ENCODE peak calls at places on chromosome 19, in nine cellular contexts. Y, U, N, T, V, M, F, E and D are unnamed samples.

GRCh38 chr19:27794444-27795042 is 1418.4 kb downstream of the UQCRFS1 start:
- DNase-seq in M (peak), U (peak), T (no peak), Y (peak), N (peak), V (peak), F (peak), E (peak), D (peak)

GRCh38 chr19:56671613-56671994 is at the start of gene ZNF835:
- DNase-seq in E (peak), U (peak), N (peak), M (peak), Y (no peak), V (peak), F (peak), T (no peak), D (peak)

GRCh38 chr19:48510421-48511268 is 990 bp downstream of the LMTK3 start:
- DNase-seq in E (peak), Y (peak), T (peak), M (peak), V (peak), N (peak), U (peak), F (no peak), D (peak)

GRCh38 chr19:33205110-33205509 is 11.0 kb downstream of the LRP3 start:
- DNase-seq in V (no peak), F (no peak), N (no peak), Y (no peak), T (no peak), M (no peak), E (no peak), U (no peak), D (no peak)

GRCh38 chr19:47719047-47719885 is 6.0 kb downstream of the EHD2 start:
- DNase-seq in N (peak), U (no peak), V (peak), M (no peak), F (peak), T (peak), Y (no peak), E (peak), D (peak)

GRCh38 chr19:46076031-46076880 is 35.5 kb upstream of the IGFL4 start:
- DNase-seq in T (no peak), U (no peak), N (no peak), M (no peak), Y (no peak), F (no peak), V (no peak), E (no peak), D (no peak)

GRCh38 chr19:29988351-29988750 is 46.3 kb downstream of the URI1 start:
- DNase-seq in V (no peak), T (no peak), E (no peak), U (no peak), M (no peak), Y (no peak), F (no peak), N (no peak), D (no peak)

GRCh38 chr19:52296773-52297600 is at the start of gene ZNF480:
- DNase-seq in V (peak), Y (peak), F (peak), N (peak), U (peak), M (peak), T (peak), E (peak), D (peak)

GRCh38 chr19:13619203-13619632 is 112.9 kb upstream of the CACNA1A start:
- DNase-seq in E (peak), T (no peak), F (peak), U (no peak), N (peak), M (no peak), Y (no peak), V (peak), D (peak)

GRCh38 chr19:57559008-57559403 is 657 bp downstream of the ZNF550 start:
- DNase-seq in M (peak), F (peak), Y (peak), U (no peak), E (peak), T (peak), V (peak), N (peak), D (peak)

GRCh38 chr19:19552811-19553210 is 14.7 kb downstream of the CILP2 start:
- DNase-seq in N (peak), E (peak), Y (peak), V (no peak), M (peak), U (peak), F (no peak), T (peak), D (peak)

GRCh38 chr19:3692141-3693029 is 7.9 kb downstream of the PIP5K1C start:
- DNase-seq in N (no peak), Y (peak), F (no peak), U (peak), T (no peak), V (no peak), E (no peak), M (no peak), D (no peak)

GRCh38 chr19:35868172-35868822 is at the start of gene APLP1:
- DNase-seq in T (peak), M (peak), F (peak), U (peak), N (peak), Y (peak), V (no peak), E (peak), D (peak)

DNA sequence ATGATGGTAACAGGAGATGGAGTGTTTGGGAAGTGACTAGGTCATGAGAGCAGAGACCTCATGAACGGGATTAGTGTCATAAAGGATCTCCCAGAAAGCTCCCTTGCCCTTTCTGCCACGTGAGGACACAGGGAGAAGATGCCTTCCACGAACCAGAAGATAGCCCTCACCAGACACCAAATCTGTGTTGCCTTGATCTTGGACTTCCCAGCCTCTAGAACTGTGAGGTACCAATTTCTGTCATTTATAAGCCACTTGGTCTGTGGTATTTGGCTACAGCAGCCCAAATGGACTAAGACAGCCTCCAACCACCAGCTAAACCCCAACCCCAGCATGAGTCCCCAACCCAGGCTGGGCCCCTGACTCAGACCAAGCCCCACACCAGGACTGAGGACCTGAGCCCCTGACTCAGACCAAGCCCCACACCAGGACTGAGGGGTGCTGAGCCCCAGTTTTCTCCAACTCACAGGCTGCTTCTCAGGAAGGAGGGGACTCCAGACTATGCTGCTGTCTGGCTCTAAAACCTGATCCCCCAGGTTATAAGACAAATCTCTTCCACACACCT is 54.1 kb downstream of the PTPRS start:
- DNase-seq in N (no peak), V (no peak), M (no peak), E (no peak), F (no peak), U (no peak), Y (no peak), T (no peak), D (no peak)
- TF ChIP-seq CTCF in N (no peak), V (no peak), M (no peak), E (no peak), F (no peak), U (no peak), Y (no peak), T (no peak), D (no peak)

GRCh38 chr19:6743714-6744380 is 4.4 kb downstream of the TRIP10 start:
- DNase-seq in Y (no peak), U (no peak), M (no peak), V (peak), N (no peak), F (no peak), E (peak), T (no peak), D (no peak)
- H3K4me3 ChIP-seq in Y (no peak), U (no peak), M (no peak), V (peak), N (no peak), F (no peak), E (no peak), T (peak), D (no peak)

DNA sequence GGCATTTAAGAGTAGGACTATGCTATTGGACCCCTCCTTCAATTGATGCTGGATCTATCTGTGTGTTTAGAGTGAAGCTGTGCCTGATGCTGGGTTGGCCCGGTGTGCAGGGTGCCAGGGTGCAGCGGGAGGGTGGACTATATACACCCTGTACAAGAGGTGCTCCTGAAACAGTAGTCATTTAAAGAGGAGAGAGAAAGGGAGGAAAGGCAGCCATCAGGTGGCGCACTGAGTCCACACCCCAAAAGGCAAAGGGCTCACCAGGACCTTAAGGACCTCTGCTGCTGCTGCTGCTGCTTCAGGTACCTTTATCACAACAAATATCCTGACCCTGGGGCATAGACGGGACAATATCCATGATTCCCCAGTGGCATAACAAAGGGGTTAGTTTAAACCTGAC is 39.4 kb downstream of the ZNF136 start:
- DNase-seq in T (no peak), Y (peak), N (no peak), E (peak), U (peak), V (no peak), M (no peak), F (no peak), D (peak)
- TF ChIP-seq CTCF in T (no peak), Y (peak), N (no peak), E (peak), U (peak), V (no peak), M (peak), F (no peak), D (peak)

DNA sequence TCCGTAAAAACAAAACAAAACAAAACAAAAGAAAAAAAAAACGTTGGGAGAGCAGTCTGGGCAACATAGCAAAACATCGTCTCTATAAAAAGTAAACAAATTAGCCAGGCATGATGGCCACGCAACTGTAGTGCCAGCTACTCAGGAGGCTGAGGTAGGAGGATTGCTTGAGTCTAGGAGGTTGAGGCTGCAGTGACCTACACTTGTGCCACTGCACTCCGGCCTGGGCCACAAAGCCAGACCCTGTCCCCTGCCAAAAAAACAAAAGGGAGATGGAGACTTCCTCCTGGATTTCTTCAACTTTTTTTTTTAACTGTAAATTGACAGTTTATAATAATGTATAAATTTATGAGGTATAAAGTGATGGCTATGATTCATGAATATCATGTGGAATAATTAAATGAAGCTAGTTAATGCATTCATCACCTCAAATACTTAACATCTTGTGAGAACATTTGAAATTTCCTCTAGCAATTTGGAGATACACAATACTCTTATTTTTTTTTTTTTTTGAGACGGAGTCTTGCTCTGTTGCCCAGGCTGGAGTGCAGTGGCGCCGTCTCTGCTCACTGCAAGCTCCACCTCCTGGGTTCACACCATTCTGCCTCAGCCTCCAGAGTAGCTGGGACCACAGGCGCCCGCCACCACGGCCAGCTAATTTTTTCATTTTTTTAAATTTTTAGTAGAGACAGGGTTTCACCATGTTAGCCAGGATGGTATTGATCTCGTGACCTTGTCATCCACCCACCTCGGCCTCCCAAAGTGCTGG is 1.9 kb downstream of the PDCD2L start:
- DNase-seq in F (no peak), Y (no peak), M (no peak), V (no peak), E (no peak), N (no peak), U (no peak), T (no peak), D (no peak)
- H3K4me3 ChIP-seq in F (no peak), Y (no peak), M (no peak), V (no peak), E (no peak), N (no peak), U (no peak), T (no peak), D (no peak)